ENCODE peak calls at places on chromosomes 4 and X, in eight cellular contexts. V is lower leg skin, U is OCI-LY7, X is WERI-Rb-1, E is astrocyte, C is astrocyte of the spinal cord, L is tibial artery, Y is coronary artery. B is an unnamed sample.

GRCh38 chrX:107978080-107978479 is 4.1 kb downstream of the TEX13B start:
- DNase-seq in V (no peak), U (no peak), X (no peak), E (no peak), C (no peak), L (no peak), Y (no peak), B (no peak)

GRCh38 chr4:82606622-82607021 is 44.8 kb upstream of the TMEM150C start:
- DNase-seq in V (no peak), U (no peak), X (no peak), E (no peak), C (no peak), L (no peak), Y (no peak), B (no peak)

GRCh38 chr4:174882317-174882992 is 35.7 kb upstream of the ADAM29 start:
- DNase-seq in V (no peak), U (no peak), X (no peak), E (no peak), C (no peak), L (no peak), Y (no peak), B (no peak)

GRCh38 chr4:76354517-76355473 is 48.3 kb downstream of the STBD1 start:
- DNase-seq in V (no peak), U (no peak), X (no peak), E (no peak), C (no peak), L (no peak), Y (no peak), B (no peak)

GRCh38 chr4:11471613-11472012 is 42.9 kb upstream of the HS3ST1 start:
- DNase-seq in V (no peak), U (no peak), X (no peak), E (no peak), C (no peak), L (no peak), Y (no peak), B (no peak)

GRCh38 chr4:77073106-77073858 is 2.5 kb downstream of the CCNI start:
- DNase-seq in V (no peak), U (peak), X (no peak), E (no peak), C (peak), L (no peak), Y (no peak), B (no peak)

GRCh38 chrX:9464435-9465371 is at the start of gene TBL1X:
- DNase-seq in V (no peak), U (peak), X (peak), E (no peak), C (peak), L (peak), Y (no peak), B (no peak)

GRCh38 chrX:13638826-13639225 is 14.1 kb upstream of the TCEANC start:
- DNase-seq in V (no peak), U (no peak), X (no peak), E (no peak), C (no peak), L (no peak), Y (no peak), B (no peak)

GRCh38 chr4:84499065-84499982 is at the start of gene NKX6-1:
- DNase-seq in V (peak), U (no peak), X (peak), E (peak), C (peak), L (peak), Y (no peak), B (peak)

GRCh38 chr4:57037982-57038604 is 59.4 kb downstream of the POLR2B start:
- DNase-seq in V (peak), U (peak), X (peak), E (no peak), C (peak), L (peak), Y (no peak), B (no peak)

GRCh38 chr4:4704267-4704666 is 155.2 kb upstream of the MSX1 start:
- DNase-seq in V (no peak), U (no peak), X (no peak), E (no peak), C (no peak), L (peak), Y (no peak), B (no peak)

GRCh38 chr4:32790803-32791202 is 2070.6 kb downstream of the PCDH7 start:
- DNase-seq in V (no peak), U (no peak), X (peak), E (no peak), C (no peak), L (no peak), Y (no peak), B (no peak)

GRCh38 chr4:83358410-83358809 is 23.8 kb upstream of the HPSE start:
- DNase-seq in V (no peak), U (no peak), X (no peak), E (peak), C (peak), L (no peak), Y (no peak), B (peak)

GRCh38 chrX:49053223-49054072 is 5.4 kb upstream of the CCDC120 start:
- DNase-seq in V (no peak), U (peak), X (peak), E (no peak), C (peak), L (no peak), Y (no peak), B (no peak)

DNA sequence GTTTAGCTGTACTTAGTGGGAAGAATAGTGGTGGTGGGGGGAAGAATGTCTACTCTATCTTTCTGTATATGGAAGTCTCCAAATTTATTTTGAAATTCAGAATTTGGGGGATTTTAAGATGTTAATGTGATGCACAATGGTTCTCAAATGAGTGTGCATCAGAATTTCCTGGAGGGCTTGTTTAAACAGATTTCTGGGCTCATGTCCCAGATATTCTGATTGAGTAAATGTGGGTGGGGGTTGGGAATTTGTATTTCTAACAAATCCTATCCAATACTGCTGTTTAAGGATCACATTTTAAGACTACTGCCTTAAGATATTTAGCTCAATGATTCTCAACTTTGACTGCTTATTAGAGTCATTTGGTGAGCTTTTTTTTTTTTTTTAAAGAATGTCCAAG is 15.1 kb upstream of the INTS6L start:
- DNase-seq in V (no peak), U (no peak), X (no peak), E (no peak), C (no peak), L (no peak), Y (no peak), B (no peak)
- TF ChIP-seq CTCF in V (no peak), U (no peak), X (no peak), E (no peak), C (no peak), L (no peak), Y (no peak), B (no peak)

GRCh38 chr4:150591284-150591874 is 9.4 kb downstream of the MAB21L2 start:
- DNase-seq in V (no peak), U (no peak), X (peak), E (no peak), C (peak), L (no peak), Y (no peak), B (no peak)

GRCh38 chr4:150591904-150592303 is 10.0 kb downstream of the MAB21L2 start:
- DNase-seq in V (no peak), U (no peak), X (no peak), E (no peak), C (no peak), L (no peak), Y (no peak), B (no peak)

GRCh38 chr4:150588341-150588740 is 6.4 kb downstream of the MAB21L2 start:
- DNase-seq in V (no peak), U (no peak), X (no peak), E (no peak), C (no peak), L (no peak), Y (no peak), B (no peak)

GRCh38 chr4:150586162-150586561 is 4.2 kb downstream of the MAB21L2 start:
- DNase-seq in V (no peak), U (no peak), X (no peak), E (no peak), C (no peak), L (no peak), Y (no peak), B (no peak)

GRCh38 chr4:150589174-150589573 is 7.2 kb downstream of the MAB21L2 start:
- DNase-seq in V (no peak), U (no peak), X (no peak), E (no peak), C (no peak), L (no peak), Y (no peak), B (no peak)
- H3K4me3 ChIP-seq in V (no peak), U (no peak), X (no peak), E (no peak), C (no peak), L (no peak), Y (no peak), B (no peak)

GRCh38 chr4:6873792-6874461 is 35.7 kb upstream of the TBC1D14 start:
- DNase-seq in V (peak), U (peak), X (peak), E (peak), C (peak), L (peak), Y (no peak), B (no peak)

GRCh38 chr4:6869944-6870343 is 39.7 kb upstream of the TBC1D14 start:
- DNase-seq in V (no peak), U (no peak), X (no peak), E (no peak), C (no peak), L (no peak), Y (no peak), B (no peak)

GRCh38 chr4:6875431-6875831 is 34.2 kb upstream of the TBC1D14 start:
- DNase-seq in V (no peak), U (peak), X (no peak), E (no peak), C (no peak), L (peak), Y (no peak), B (no peak)

GRCh38 chr4:6876440-6876839 is 33.2 kb upstream of the TBC1D14 start:
- DNase-seq in V (no peak), U (no peak), X (no peak), E (peak), C (no peak), L (no peak), Y (no peak), B (no peak)

DNA sequence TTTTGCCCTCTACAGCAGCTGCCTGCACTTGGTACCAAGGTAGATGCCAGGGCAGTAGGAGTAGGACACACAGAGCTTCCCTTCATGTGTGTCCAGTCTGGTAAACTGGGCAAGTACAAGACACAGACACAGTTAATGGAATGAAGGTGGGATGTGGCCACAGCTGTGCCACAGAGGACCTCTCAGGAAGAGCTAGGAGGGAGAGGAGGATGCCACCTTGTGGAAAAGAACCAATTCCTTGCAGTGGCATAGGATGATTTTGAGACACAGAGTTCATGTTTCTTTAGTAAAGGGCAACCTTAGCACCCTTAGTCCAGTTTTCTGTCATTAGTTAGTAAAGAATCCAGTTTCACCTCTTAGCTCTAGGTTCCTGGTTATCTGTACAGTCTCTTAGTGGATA is 36.3 kb upstream of the TBC1D14 start:
- DNase-seq in V (no peak), U (no peak), X (no peak), E (no peak), C (no peak), L (no peak), Y (no peak), B (no peak)
- TF ChIP-seq CTCF in V (no peak), U (peak), X (no peak), E (no peak), C (peak), L (no peak), Y (no peak), B (peak)

GRCh38 chrX:17788439-17788838 is 51.1 kb downstream of the SCML1 start:
- DNase-seq in V (no peak), U (peak), X (peak), E (peak), C (peak), L (no peak), Y (no peak), B (no peak)
- H3K4me3 ChIP-seq in V (no peak), U (no peak), X (no peak), E (no peak), C (no peak), L (no peak), Y (no peak), B (no peak)

GRCh38 chr4:112069110-112069509 is 76.1 kb upstream of the FAM241A start:
- DNase-seq in V (no peak), U (no peak), X (no peak), E (peak), C (peak), L (no peak), Y (no peak), B (no peak)
- TF ChIP-seq CTCF in V (no peak), U (no peak), X (no peak), E (no peak), C (no peak), L (no peak), Y (no peak), B (no peak)

DNA sequence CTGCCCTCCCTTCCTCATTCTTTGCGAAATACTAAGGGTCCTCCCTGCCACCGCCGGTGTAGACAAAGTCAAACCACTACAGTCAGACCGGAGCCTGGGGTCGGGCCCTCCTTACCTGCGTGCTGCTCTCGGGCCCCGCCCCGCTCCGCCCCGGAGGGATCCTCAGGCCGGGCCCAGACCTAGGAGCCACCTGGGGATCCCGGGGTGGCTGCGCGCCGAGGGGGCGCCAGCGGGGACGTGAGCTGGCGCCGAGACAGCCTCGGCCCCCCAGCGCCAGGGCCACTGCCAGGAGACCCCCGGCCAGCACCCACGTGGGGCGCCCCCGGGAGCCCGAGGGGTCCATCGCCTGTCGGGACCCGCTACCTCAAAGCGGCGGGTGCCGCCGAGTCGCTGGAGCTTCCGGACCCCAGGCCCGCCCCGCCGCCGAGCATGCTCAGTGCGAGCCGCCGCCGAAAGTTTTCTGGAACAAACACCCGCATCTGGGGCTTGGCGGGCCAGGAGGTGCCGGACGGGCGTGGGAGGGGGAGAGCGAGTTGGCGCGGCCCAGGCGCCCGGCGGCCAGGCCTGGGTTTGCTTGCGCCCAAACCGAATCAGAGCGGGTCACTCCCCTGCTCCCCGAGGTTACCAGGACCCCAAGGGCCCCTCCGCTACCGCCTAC is at the start of gene EVC2:
- DNase-seq in V (peak), U (no peak), X (no peak), E (peak), C (peak), L (peak), Y (peak), B (no peak)
- H3K4me3 ChIP-seq in V (peak), U (no peak), X (no peak), E (peak), C (peak), L (peak), Y (peak), B (peak)

GRCh38 chr4:75048208-75048879 is 115.4 kb downstream of the PARM1 start:
- DNase-seq in V (no peak), U (no peak), X (no peak), E (no peak), C (no peak), L (no peak), Y (no peak), B (no peak)
- TF ChIP-seq CTCF in V (no peak), U (peak), X (peak), E (no peak), C (no peak), L (no peak), Y (no peak), B (no peak)

GRCh38 chr4:44448548-44449443 is at the start of gene KCTD8:
- DNase-seq in V (peak), U (peak), X (peak), E (peak), C (peak), L (peak), Y (peak), B (peak)
- H3K4me3 ChIP-seq in V (peak), U (no peak), X (peak), E (peak), C (peak), L (peak), Y (peak), B (peak)

GRCh38 chrX:70033348-70033747 is 16.4 kb downstream of the AWAT2 start:
- DNase-seq in V (no peak), U (peak), X (peak), E (no peak), C (peak), L (no peak), Y (no peak), B (no peak)
- TF ChIP-seq CTCF in V (no peak), U (peak), X (peak), E (peak), C (peak), L (peak), Y (no peak), B (peak)

B was measured in AG09309.